ENCODE peak calls at places on chromosomes 1 and 21, in six cellular contexts. T is retina, M is ascending aorta, V is NCI-H2081, X is psoas muscle, Y is ovary. G is an unnamed sample.

GRCh38 chr1:184210048-184210447 is 158.5 kb downstream of the TSEN15 start:
- DNase-seq in V (no peak), M (no peak), Y (no peak), X (no peak), T (peak; percentile 64), G (no peak)

GRCh38 chr21:26933448-26933847 is 33.4 kb downstream of the ADAMTS5 start:
- DNase-seq in V (no peak), Y (no peak), X (no peak), M (no peak), T (peak; percentile 31), G (no peak)

GRCh38 chr1:1847501-1848289 is 43.2 kb downstream of the GNB1 start:
- DNase-seq in Y (no peak), M (no peak), V (no peak), X (no peak), T (no peak), G (no peak)

GRCh38 chr1:201447911-201448871 is 20.8 kb downstream of the PHLDA3 start:
- DNase-seq in M (no peak), V (peak; percentile 27), X (peak; percentile 82), T (peak; percentile 87), Y (peak; percentile 79), G (peak; percentile 84)

GRCh38 chr1:151835596-151835995 is 4.0 kb upstream of the RORC start:
- DNase-seq in M (no peak), T (no peak), Y (no peak), V (no peak), X (no peak), G (no peak)

GRCh38 chr1:4602536-4603316 is 51.7 kb upstream of the AJAP1 start:
- DNase-seq in M (no peak), V (no peak), Y (no peak), X (no peak), T (no peak), G (no peak)

GRCh38 chr1:151290709-151291303 is 8.7 kb downstream of the ZNF687 start:
- DNase-seq in M (no peak), V (no peak), X (no peak), T (no peak), Y (no peak), G (no peak)

GRCh38 chr1:197526736-197527371 is 248.4 kb downstream of the DENND1B start:
- DNase-seq in V (peak; percentile 55), M (no peak), Y (no peak), T (no peak), X (no peak), G (no peak)

GRCh38 chr1:145960468-145961108 is 2.8 kb upstream of the LIX1L start:
- DNase-seq in T (peak; percentile 96), X (peak; percentile 85), M (peak; percentile 39), V (peak; percentile 74), Y (peak; percentile 91), G (peak; percentile 88)

GRCh38 chr1:244388961-244389360 is 62.7 kb downstream of the ADSS2 start:
- DNase-seq in V (no peak), Y (no peak), T (no peak), X (no peak), M (no peak), G (no peak)

GRCh38 chr1:48777219-48777895 is 666 bp upstream of the BEND5 start:
- DNase-seq in T (peak; percentile 50), Y (peak; percentile 33), V (no peak), M (no peak), X (no peak), G (no peak)

GRCh38 chr1:102879439-102879993 is 228.8 kb downstream of the COL11A1 start:
- DNase-seq in V (no peak), T (no peak), M (no peak), X (no peak), Y (no peak), G (no peak)